ENCODE peak calls at places on chromosomes 2 and 18, in ten cellular contexts. E is brain microvascular endothelial cell, Y is SK-N-SH, N is Caco-2, T is HFF-Myc, D is astrocyte of the spinal cord, Q is progenitor cell of endocrine pancreas, M is spleen, K is AG09309, R is GM13976. I is an unnamed sample.

GRCh38 chr2:112343827-112344585 is 68.6 kb downstream of the ZC3H6 start:
- DNase-seq in K (peak; percentile 51), N (no peak), R (peak; percentile 42), M (no peak), Q (no peak), Y (no peak), D (no peak), E (no peak), T (peak; percentile 3), I (peak; percentile 32)

GRCh38 chr2:189022492-189022891 is 48.3 kb downstream of the COL3A1 start:
- DNase-seq in T (peak; percentile 86), K (peak; percentile 85), E (no peak), N (no peak), Y (peak; percentile 39), M (no peak), R (no peak), D (peak; percentile 55), Q (no peak), I (no peak)

GRCh38 chr2:1910562-1911256 is 166.4 kb upstream of the PXDN start:
- DNase-seq in E (peak; percentile 43), T (no peak), R (no peak), D (peak; percentile 64), K (no peak), M (no peak), Q (no peak), N (no peak), Y (peak; percentile 61), I (no peak)

GRCh38 chr18:70004698-70005097 is 57.0 kb upstream of the CD226 start:
- DNase-seq in K (no peak), E (peak; percentile 3), D (no peak), T (no peak), R (no peak), Q (no peak), M (no peak), Y (no peak), N (no peak), I (no peak)

GRCh38 chr18:50928551-50928950 is 39.3 kb upstream of the ELAC1 start:
- DNase-seq in Q (no peak), R (no peak), Y (no peak), D (no peak), M (no peak), E (peak; percentile 4), T (no peak), N (no peak), K (no peak), I (no peak)

GRCh38 chr2:33209976-33210375 is 263.2 kb downstream of the LTBP1 start:
- DNase-seq in E (peak; percentile 45), Q (no peak), D (peak; percentile 74), M (no peak), R (no peak), T (no peak), Y (no peak), N (no peak), K (no peak), I (no peak)

GRCh38 chr2:11100976-11101375 is 54.3 kb upstream of the SLC66A3 start:
- DNase-seq in T (no peak), M (no peak), N (no peak), K (no peak), Y (no peak), E (no peak), R (no peak), Q (no peak), D (no peak), I (no peak)

GRCh38 chr2:217177687-217178086 is 317.8 kb upstream of the TNP1 start:
- DNase-seq in E (no peak), N (no peak), K (no peak), Q (no peak), R (no peak), Y (no peak), T (no peak), M (no peak), D (no peak), I (no peak)

GRCh38 chr2:177724398-177725287 is 332.1 kb downstream of the AGPS start:
- DNase-seq in Y (peak; percentile 60), R (peak; percentile 35), Q (peak; percentile 50), T (peak; percentile 7), M (no peak), K (peak; percentile 3), N (peak; percentile 45), D (peak; percentile 45), E (peak; percentile 40), I (peak; percentile 65)

GRCh38 chr2:96555146-96555610 is 18.6 kb downstream of the ARID5A start:
- DNase-seq in R (no peak), Q (no peak), K (no peak), D (no peak), T (no peak), Y (no peak), M (no peak), N (peak; percentile 13), E (no peak), I (no peak)

DNA sequence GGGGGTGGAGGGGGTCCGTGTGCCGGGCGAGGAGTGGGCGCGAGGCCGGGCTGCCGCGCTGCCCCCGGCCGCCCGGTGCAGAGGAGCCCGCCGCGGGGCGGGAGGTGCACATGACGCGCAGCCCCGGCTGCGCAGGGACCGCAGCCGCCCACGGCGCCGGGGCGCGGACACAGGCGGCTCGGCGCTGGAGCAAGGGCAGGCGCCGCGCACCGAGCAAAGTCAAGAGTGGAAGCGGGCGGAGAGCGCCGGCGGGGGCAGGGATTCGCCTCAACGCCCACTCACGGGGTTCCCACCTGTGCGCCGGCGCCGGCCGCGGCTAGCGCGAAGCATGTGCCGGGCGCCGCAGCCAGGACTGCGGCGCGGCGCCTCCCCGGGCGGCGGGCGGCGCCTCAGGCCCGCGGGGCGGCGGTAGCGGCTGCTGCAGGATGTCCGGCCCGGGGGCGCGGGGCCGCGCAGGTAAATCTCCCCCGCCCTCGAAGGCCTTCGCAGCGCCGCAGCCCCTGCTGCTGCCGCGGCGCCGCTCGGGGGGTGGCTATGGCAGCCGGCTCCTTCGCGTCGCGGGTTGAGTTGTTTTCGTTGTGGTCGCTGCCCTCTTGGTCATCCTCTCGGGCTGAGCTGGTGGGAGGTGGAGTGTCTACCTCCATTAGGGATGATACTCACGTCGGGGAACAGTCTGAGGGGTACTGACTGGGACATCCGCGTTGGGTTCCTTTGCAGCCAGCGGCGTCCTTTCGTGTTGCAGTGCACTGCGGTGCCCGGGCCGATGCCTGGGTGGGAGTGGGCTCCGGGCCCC is 216.3 kb upstream of the DTNA start:
- DNase-seq in E (no peak), M (peak; percentile 60), D (peak; percentile 15), K (no peak), R (peak; percentile 59), T (no peak), Y (peak; percentile 84), N (peak; percentile 22), Q (peak; percentile 29), I (peak; percentile 66)
- TF ChIP-seq CTCF in E (no peak), M (no peak), D (no peak), K (no peak), R (no peak), T (no peak), Y (no peak), N (no peak), Q (no peak), I (no peak)

GRCh38 chr18:75088622-75089211 is 120.2 kb downstream of the PTGR3 start:
- DNase-seq in E (no peak), M (no peak), D (no peak), T (no peak), Y (no peak), R (no peak), K (no peak), Q (no peak), N (no peak), I (no peak)

GRCh38 chr18:75088021-75088506 is 120.9 kb downstream of the PTGR3 start:
- DNase-seq in N (no peak), D (no peak), E (no peak), R (peak; percentile 13), Y (no peak), T (no peak), Q (no peak), K (no peak), M (no peak), I (no peak)

GRCh38 chr18:75087119-75088020 is 121.6 kb downstream of the PTGR3 start:
- DNase-seq in K (no peak), R (no peak), Q (no peak), T (no peak), Y (no peak), N (no peak), D (no peak), M (no peak), E (no peak), I (no peak)

GRCh38 chr18:75083761-75084160 is 125.2 kb downstream of the PTGR3 start:
- DNase-seq in E (no peak), M (no peak), D (no peak), R (no peak), Q (no peak), N (no peak), T (no peak), K (no peak), Y (no peak), I (no peak)

GRCh38 chr18:75086494-75087034 is 122.4 kb downstream of the PTGR3 start:
- DNase-seq in K (no peak), Y (no peak), E (no peak), D (no peak), Q (no peak), T (no peak), N (no peak), R (no peak), M (no peak), I (no peak)
- TF ChIP-seq CTCF in K (no peak), Y (no peak), E (no peak), D (no peak), Q (no peak), T (no peak), N (no peak), R (no peak), M (no peak), I (no peak)

GRCh38 chr18:26386421-26386820 is 160.2 kb downstream of the TAF4B start:
- DNase-seq in M (no peak), Q (no peak), N (no peak), E (peak; percentile 32), K (no peak), Y (no peak), D (peak; percentile 64), R (no peak), T (no peak), I (no peak)

GRCh38 chr18:26386002-26386401 is 159.8 kb downstream of the TAF4B start:
- DNase-seq in Y (no peak), Q (no peak), E (peak; percentile 94), R (no peak), M (no peak), K (peak; percentile 40), T (peak; percentile 38), D (peak; percentile 87), N (peak; percentile 35), I (no peak)

GRCh38 chr18:26383454-26384270 is 157.4 kb downstream of the TAF4B start:
- DNase-seq in E (peak; percentile 14), M (no peak), N (no peak), Y (peak; percentile 40), Q (no peak), R (peak; percentile 45), K (peak; percentile 35), D (peak; percentile 80), T (peak; percentile 54), I (peak; percentile 41)
- TF ChIP-seq CTCF in E (peak; percentile 77), M (peak; percentile 71), N (peak; percentile 43), Y (peak; percentile 88), Q (peak; percentile 90), R (peak; percentile 64), K (peak; percentile 71), D (peak; percentile 70), T (peak; percentile 64), I (peak; percentile 28)

GRCh38 chr2:133434962-133435668 is 133.1 kb downstream of the NCKAP5 start:
- DNase-seq in Y (no peak), R (no peak), K (peak; percentile 89), Q (no peak), D (peak; percentile 62), E (peak; percentile 95), N (no peak), M (no peak), T (peak; percentile 9), I (no peak)
- TF ChIP-seq CTCF in Y (peak; percentile 43), R (no peak), K (peak; percentile 40), Q (no peak), D (no peak), E (peak; percentile 22), N (no peak), M (no peak), T (no peak), I (no peak)